ENCODE peak calls at places on chromosome 5, in nine cellular contexts. One of them, this sample, is unnamed.

GRCh38 chr5:54249210-54250028 is 61.0 kb downstream of the ARL15 start:
- DNase-seq in aorta: no peak
- DNase-seq in naive thymus-derived CD8-positive, alpha-beta T cell: peak
- DNase-seq in stromal cell of bone marrow: no peak
- DNase-seq in HFFc6: peak
- DNase-seq in COR-L47: peak
- DNase-seq in CD8-positive, alpha-beta T cell: peak
- DNase-seq in cardiac muscle cell: peak
- DNase-seq in D341Med: no peak
- DNase-seq in this sample: no peak

GRCh38 chr5:83306572-83307241 is 164.8 kb upstream of the VCAN start:
- DNase-seq in naive thymus-derived CD8-positive, alpha-beta T cell: no peak
- DNase-seq in aorta: peak
- DNase-seq in HFFc6: peak
- DNase-seq in cardiac muscle cell: peak
- DNase-seq in D341Med: no peak
- DNase-seq in stromal cell of bone marrow: peak
- DNase-seq in COR-L47: no peak
- DNase-seq in CD8-positive, alpha-beta T cell: no peak
- DNase-seq in this sample: no peak

GRCh38 chr5:56211298-56211865 is 21.7 kb downstream of the ANKRD55 start:
- DNase-seq in D341Med: no peak
- DNase-seq in COR-L47: no peak
- DNase-seq in HFFc6: peak
- DNase-seq in aorta: no peak
- DNase-seq in cardiac muscle cell: peak
- DNase-seq in naive thymus-derived CD8-positive, alpha-beta T cell: no peak
- DNase-seq in CD8-positive, alpha-beta T cell: no peak
- DNase-seq in stromal cell of bone marrow: peak
- DNase-seq in this sample: no peak

GRCh38 chr5:33539192-33539591 is 98.4 kb downstream of the TARS1 start:
- DNase-seq in HFFc6: no peak
- DNase-seq in CD8-positive, alpha-beta T cell: no peak
- DNase-seq in D341Med: no peak
- DNase-seq in naive thymus-derived CD8-positive, alpha-beta T cell: no peak
- DNase-seq in cardiac muscle cell: no peak
- DNase-seq in stromal cell of bone marrow: no peak
- DNase-seq in COR-L47: no peak
- DNase-seq in aorta: no peak
- DNase-seq in this sample: no peak

GRCh38 chr5:1930880-1931589 is 48.3 kb upstream of the IRX4 start:
- DNase-seq in aorta: no peak
- DNase-seq in naive thymus-derived CD8-positive, alpha-beta T cell: no peak
- DNase-seq in D341Med: peak
- DNase-seq in stromal cell of bone marrow: no peak
- DNase-seq in HFFc6: no peak
- DNase-seq in CD8-positive, alpha-beta T cell: no peak
- DNase-seq in cardiac muscle cell: peak
- DNase-seq in COR-L47: no peak
- DNase-seq in this sample: no peak

GRCh38 chr5:168793844-168794837 is 215.0 kb upstream of the PANK3 start:
- DNase-seq in COR-L47: no peak
- DNase-seq in cardiac muscle cell: no peak
- DNase-seq in HFFc6: peak
- DNase-seq in naive thymus-derived CD8-positive, alpha-beta T cell: no peak
- DNase-seq in D341Med: no peak
- DNase-seq in stromal cell of bone marrow: peak
- DNase-seq in aorta: no peak
- DNase-seq in CD8-positive, alpha-beta T cell: no peak
- DNase-seq in this sample: no peak

GRCh38 chr5:65834306-65834705 is 92.1 kb upstream of the ERBIN start:
- DNase-seq in cardiac muscle cell: no peak
- DNase-seq in COR-L47: no peak
- DNase-seq in naive thymus-derived CD8-positive, alpha-beta T cell: no peak
- DNase-seq in D341Med: no peak
- DNase-seq in stromal cell of bone marrow: no peak
- DNase-seq in HFFc6: no peak
- DNase-seq in CD8-positive, alpha-beta T cell: no peak
- DNase-seq in aorta: no peak
- DNase-seq in this sample: no peak

GRCh38 chr5:127206320-127207113 is 84.1 kb upstream of the MEGF10 start:
- DNase-seq in COR-L47: peak
- DNase-seq in aorta: no peak
- DNase-seq in HFFc6: peak
- DNase-seq in CD8-positive, alpha-beta T cell: no peak
- DNase-seq in naive thymus-derived CD8-positive, alpha-beta T cell: no peak
- DNase-seq in stromal cell of bone marrow: peak
- DNase-seq in cardiac muscle cell: no peak
- DNase-seq in D341Med: no peak
- DNase-seq in this sample: peak

GRCh38 chr5:41794478-41794877 is 75.7 kb downstream of the OXCT1 start:
- DNase-seq in COR-L47: no peak
- DNase-seq in CD8-positive, alpha-beta T cell: no peak
- DNase-seq in aorta: no peak
- DNase-seq in cardiac muscle cell: peak
- DNase-seq in stromal cell of bone marrow: peak
- DNase-seq in naive thymus-derived CD8-positive, alpha-beta T cell: no peak
- DNase-seq in D341Med: no peak
- DNase-seq in HFFc6: peak
- DNase-seq in this sample: peak

GRCh38 chr5:146218163-146218562 is 14.8 kb downstream of the RBM27 start:
- DNase-seq in naive thymus-derived CD8-positive, alpha-beta T cell: no peak
- DNase-seq in aorta: no peak
- DNase-seq in COR-L47: no peak
- DNase-seq in D341Med: no peak
- DNase-seq in stromal cell of bone marrow: no peak
- DNase-seq in HFFc6: no peak
- DNase-seq in cardiac muscle cell: no peak
- DNase-seq in CD8-positive, alpha-beta T cell: no peak
- DNase-seq in this sample: no peak

GRCh38 chr5:111211341-111211740 is 12.8 kb upstream of the CAMK4 start:
- DNase-seq in D341Med: no peak
- DNase-seq in naive thymus-derived CD8-positive, alpha-beta T cell: no peak
- DNase-seq in HFFc6: no peak
- DNase-seq in COR-L47: no peak
- DNase-seq in stromal cell of bone marrow: no peak
- DNase-seq in CD8-positive, alpha-beta T cell: no peak
- DNase-seq in aorta: no peak
- DNase-seq in cardiac muscle cell: no peak
- DNase-seq in this sample: no peak

GRCh38 chr5:124628721-124629596 is 117.5 kb downstream of the ZNF608 start:
- DNase-seq in COR-L47: no peak
- DNase-seq in stromal cell of bone marrow: peak
- DNase-seq in naive thymus-derived CD8-positive, alpha-beta T cell: no peak
- DNase-seq in HFFc6: peak
- DNase-seq in cardiac muscle cell: peak
- DNase-seq in D341Med: no peak
- DNase-seq in CD8-positive, alpha-beta T cell: no peak
- DNase-seq in aorta: no peak
- DNase-seq in this sample: no peak

GRCh38 chr5:164204338-164204946 is 699.0 kb downstream of the MAT2B start:
- DNase-seq in COR-L47: no peak
- DNase-seq in HFFc6: no peak
- DNase-seq in aorta: no peak
- DNase-seq in cardiac muscle cell: no peak
- DNase-seq in D341Med: peak
- DNase-seq in naive thymus-derived CD8-positive, alpha-beta T cell: no peak
- DNase-seq in stromal cell of bone marrow: peak
- DNase-seq in CD8-positive, alpha-beta T cell: no peak
- DNase-seq in this sample: no peak

GRCh38 chr5:156589104-156589858 is 260.8 kb upstream of the PPP1R2B start:
- DNase-seq in cardiac muscle cell: no peak
- DNase-seq in CD8-positive, alpha-beta T cell: no peak
- DNase-seq in aorta: no peak
- DNase-seq in stromal cell of bone marrow: no peak
- DNase-seq in COR-L47: no peak
- DNase-seq in naive thymus-derived CD8-positive, alpha-beta T cell: no peak
- DNase-seq in D341Med: no peak
- DNase-seq in HFFc6: no peak
- DNase-seq in this sample: no peak

GRCh38 chr5:170445936-170446335 is 56.8 kb upstream of the KCNMB1 start:
- DNase-seq in aorta: no peak
- DNase-seq in COR-L47: no peak
- DNase-seq in HFFc6: no peak
- DNase-seq in stromal cell of bone marrow: no peak
- DNase-seq in naive thymus-derived CD8-positive, alpha-beta T cell: no peak
- DNase-seq in D341Med: no peak
- DNase-seq in cardiac muscle cell: no peak
- DNase-seq in CD8-positive, alpha-beta T cell: no peak
- DNase-seq in this sample: no peak

GRCh38 chr5:79595086-79595485 is 17.2 kb upstream of the TENT2 start:
- DNase-seq in aorta: no peak
- DNase-seq in HFFc6: no peak
- DNase-seq in naive thymus-derived CD8-positive, alpha-beta T cell: no peak
- DNase-seq in D341Med: no peak
- DNase-seq in COR-L47: no peak
- DNase-seq in stromal cell of bone marrow: no peak
- DNase-seq in cardiac muscle cell: peak
- DNase-seq in CD8-positive, alpha-beta T cell: no peak
- DNase-seq in this sample: no peak

GRCh38 chr5:6359941-6360683 is 18.2 kb downstream of the MED10 start:
- DNase-seq in cardiac muscle cell: no peak
- DNase-seq in aorta: peak
- DNase-seq in stromal cell of bone marrow: no peak
- DNase-seq in COR-L47: no peak
- DNase-seq in HFFc6: no peak
- DNase-seq in CD8-positive, alpha-beta T cell: no peak
- DNase-seq in naive thymus-derived CD8-positive, alpha-beta T cell: peak
- DNase-seq in D341Med: no peak
- DNase-seq in this sample: no peak

This sample was measured in NCI-H748 treated with DMSO at 0.1 percent for 48 hours.